ENCODE peak calls at places on chromosomes 13 and 19, in eight cellular contexts. B is ecto neural progenitor cell, L is islet precursor cell, Y is GM06990, S is T-cell, E is GM12865, I is sciatic nerve, P is fibroblast of pulmonary artery. G is an unnamed sample.

GRCh38 chr13:34347784-34348573 is 530.0 kb downstream of the RFC3 start:
- DNase-seq in I (no peak), Y (no peak), E (peak; percentile 2), B (no peak), P (no peak), S (no peak), L (peak; percentile 68), G (no peak)

GRCh38 chr19:53467503-53468262 is at the start of gene ZNF813:
- DNase-seq in P (peak; percentile 87), S (peak; percentile 98), E (peak; percentile 92), Y (peak; percentile 92), L (peak; percentile 95), I (peak; percentile 99), B (peak; percentile 97), G (peak; percentile 86)

GRCh38 chr13:40652588-40652940 is 13.9 kb downstream of the FOXO1 start:
- DNase-seq in E (peak; percentile 82), Y (no peak), S (no peak), P (no peak), B (no peak), L (no peak), I (no peak), G (no peak)

GRCh38 chr19:18205180-18205915 is 1.5 kb upstream of the RAB3A start:
- DNase-seq in L (peak; percentile 74), S (peak; percentile 45), Y (peak; percentile 61), P (peak; percentile 72), B (peak; percentile 74), I (peak; percentile 91), E (peak; percentile 68), G (peak; percentile 79)

GRCh38 chr13:83499286-83499685 is 383.0 kb downstream of the SLITRK1 start:
- DNase-seq in Y (no peak), P (no peak), B (no peak), S (no peak), L (no peak), I (no peak), E (no peak), G (no peak)

GRCh38 chr13:113357529-113357928 is 6.4 kb downstream of the GRTP1 start:
- DNase-seq in L (peak; percentile 71), B (no peak), Y (no peak), P (peak; percentile 18), I (peak; percentile 3), S (no peak), E (no peak), G (no peak)

GRCh38 chr19:3968556-3969434 is 2.1 kb downstream of the DAPK3 start:
- DNase-seq in P (peak; percentile 100), B (peak; percentile 93), E (no peak), L (peak; percentile 100), I (peak; percentile 87), Y (no peak), S (no peak), G (peak; percentile 99)

GRCh38 chr19:17739121-17739875 is 12.0 kb upstream of the FCHO1 start:
- DNase-seq in B (no peak), P (peak; percentile 42), I (no peak), L (no peak), Y (peak; percentile 72), E (peak; percentile 58), S (no peak), G (no peak)

GRCh38 chr19:10135551-10136334 is 16.0 kb upstream of the EIF3G start:
- DNase-seq in P (no peak), B (no peak), L (no peak), E (no peak), S (no peak), I (no peak), Y (no peak), G (no peak)

GRCh38 chr13:39587939-39588338 is 15.1 kb downstream of the LHFPL6 start:
- DNase-seq in E (no peak), S (no peak), L (no peak), B (no peak), I (no peak), P (no peak), Y (no peak), G (no peak)